ENCODE peak calls at places on chromosomes 4 and X, in six cellular contexts. X, T, V, Q, D and N are unnamed samples.

GRCh38 chrX:68018248-68019203 is 414.8 kb downstream of the OPHN1 start:
- DNase-seq in Q (no peak), D (peak; percentile 32), X (no peak), V (peak; percentile 26), T (peak; percentile 23), N (peak; percentile 7)

GRCh38 chrX:1468250-1468772 is 15.6 kb upstream of the ASMTL start:
- DNase-seq in D (no peak), V (peak; percentile 80), T (no peak), Q (no peak), X (peak; percentile 71), N (peak; percentile 59)

GRCh38 chr4:106985830-106986229 is 50.3 kb downstream of the DKK2 start:
- DNase-seq in Q (no peak), X (no peak), V (no peak), D (no peak), T (no peak), N (no peak)

GRCh38 chrX:22577181-22577580 is 304.5 kb downstream of the CBLL2 start:
- DNase-seq in D (peak; percentile 74), V (peak; percentile 74), T (no peak), X (peak; percentile 57), Q (peak; percentile 4), N (peak; percentile 56)

GRCh38 chr4:54879576-54879975 is 221.8 kb downstream of the KIT start:
- DNase-seq in T (no peak), D (peak; percentile 87), V (peak; percentile 18), X (no peak), Q (peak; percentile 26), N (peak; percentile 25)

GRCh38 chr4:165844151-165844550 is 28.9 kb upstream of the TLL1 start:
- DNase-seq in X (no peak), V (no peak), Q (no peak), T (no peak), D (no peak), N (no peak)

GRCh38 chr4:23388699-23389395 is 501.0 kb downstream of the PPARGC1A start:
- DNase-seq in X (no peak), D (no peak), V (no peak), T (no peak), Q (no peak), N (no peak)

GRCh38 chrX:44343412-44343942 is at the start of gene EFHC2:
- DNase-seq in T (peak; percentile 64), X (no peak), V (no peak), D (no peak), Q (peak; percentile 51), N (peak; percentile 6)

GRCh38 chr4:42560465-42560864 is 96.4 kb downstream of the ATP8A1 start:
- DNase-seq in V (no peak), D (no peak), T (no peak), X (no peak), Q (no peak), N (no peak)

GRCh38 chr4:102640669-102641068 is 120.1 kb downstream of the MANBA start:
- DNase-seq in Q (no peak), V (peak; percentile 43), T (no peak), D (peak; percentile 72), X (peak; percentile 37), N (peak; percentile 33)

GRCh38 chr4:36351082-36351666 is 69.8 kb downstream of the DTHD1 start:
- DNase-seq in X (peak; percentile 50), D (peak; percentile 10), Q (peak; percentile 74), V (peak; percentile 34), T (peak; percentile 52), N (peak; percentile 40)

GRCh38 chr4:173024203-173024602 is 144.4 kb upstream of the GALNT7 start:
- DNase-seq in X (peak; percentile 55), Q (no peak), V (no peak), T (no peak), D (peak; percentile 6), N (no peak)

GRCh38 chr4:84956014-84956413 is 10.5 kb downstream of the WDFY3 start:
- DNase-seq in V (peak; percentile 26), T (no peak), X (no peak), Q (no peak), D (no peak), N (no peak)
- H2AFZ ChIP-seq in V (no peak overlapping the region), T (no peak overlapping the region), X (no peak overlapping the region), Q (no peak overlapping the region), D (no peak overlapping the region), N (no peak overlapping the region)

DNA sequence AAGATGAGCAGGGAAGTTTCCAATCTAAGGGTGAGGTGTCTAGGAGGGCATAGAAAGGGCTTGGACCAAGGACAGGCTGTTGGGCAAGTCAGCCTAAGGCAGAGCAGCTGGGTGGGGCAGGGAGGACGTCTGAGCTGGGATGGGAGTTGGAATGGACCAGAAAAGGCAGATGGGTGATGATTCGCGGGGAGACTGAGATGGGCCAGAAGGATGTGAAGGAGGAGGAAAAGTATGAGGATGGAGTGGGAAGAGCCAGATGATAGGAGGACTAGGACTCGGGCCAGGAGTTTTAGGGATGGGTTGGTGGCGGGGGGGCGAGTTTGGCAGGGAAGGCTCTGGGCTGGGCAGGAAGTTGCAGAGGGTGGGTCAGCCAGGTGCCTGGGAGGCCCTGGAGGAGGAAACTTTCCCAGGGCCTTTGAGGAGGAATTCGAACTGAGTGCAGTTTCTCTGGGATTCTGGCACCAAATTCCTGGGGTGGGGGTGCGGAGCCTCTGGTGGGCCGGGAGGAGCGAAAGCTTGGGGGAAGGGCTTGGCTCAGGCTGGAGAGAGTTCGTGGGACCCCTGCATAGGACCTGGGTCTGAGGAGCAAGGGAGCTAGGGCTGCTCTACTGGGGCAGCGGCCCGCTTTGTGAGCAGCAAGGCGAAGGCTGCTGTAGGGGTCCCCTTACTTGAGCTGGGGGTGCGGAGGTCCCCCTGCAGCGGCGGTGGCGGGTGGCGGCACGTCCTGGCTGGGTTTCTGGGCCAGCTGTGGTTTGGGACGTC is 8.7 kb upstream of the TIMP1 start:
- DNase-seq in D (peak; percentile 73), Q (peak; percentile 61), X (no peak), T (no peak), V (peak; percentile 25), N (peak; percentile 61)
- H3K4me2 ChIP-seq in D (no peak overlapping the region), Q (peak overlapping the region; percentile 81), X (no peak overlapping the region), T (no peak overlapping the region), V (peak overlapping the region; percentile 71), N (peak overlapping the region; percentile 35)

GRCh38 chr4:147789596-147789995 is 57.7 kb downstream of the ARHGAP10 start:
- DNase-seq in T (no peak), Q (no peak), V (no peak), X (no peak), D (peak; percentile 23), N (no peak)
- H3K4me1 ChIP-seq in T (no peaks in the 10 kb centered on the region), Q (peaks cover 31% of the 10 kb centered on the region), V (peaks cover 25% of the 10 kb centered on the region), X (peaks cover 97% of the 10 kb centered on the region), D (peaks cover 23% of the 10 kb centered on the region), N (peaks cover 16% of the 10 kb centered on the region)

DNA sequence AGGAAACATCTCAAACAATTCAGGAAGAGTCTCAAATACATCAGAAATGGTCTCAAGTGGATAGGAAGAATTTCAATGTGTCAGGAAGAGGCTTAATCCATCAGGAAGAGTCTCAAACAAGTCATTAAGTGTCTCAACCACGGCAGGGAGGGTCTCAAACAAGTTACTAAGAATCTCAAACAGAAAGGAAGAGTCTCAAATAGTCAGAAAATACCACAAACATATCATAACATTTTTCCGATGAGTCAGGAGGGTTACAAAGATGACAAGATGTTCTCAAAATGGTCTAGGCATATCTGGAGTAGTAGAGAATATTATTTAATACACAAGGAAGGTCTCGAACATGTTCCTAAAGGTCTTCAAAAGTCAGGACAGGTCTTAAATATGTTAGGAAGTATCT is 109.3 kb upstream of the USP9X start:
- DNase-seq in Q (no peak), V (no peak), X (no peak), D (no peak), T (no peak), N (no peak)
- H2AFZ ChIP-seq in Q (no peak overlapping the region), V (no peak overlapping the region), X (no peak overlapping the region), D (no peak overlapping the region), T (peak overlapping the region; percentile 68), N (no peak overlapping the region)

DNA sequence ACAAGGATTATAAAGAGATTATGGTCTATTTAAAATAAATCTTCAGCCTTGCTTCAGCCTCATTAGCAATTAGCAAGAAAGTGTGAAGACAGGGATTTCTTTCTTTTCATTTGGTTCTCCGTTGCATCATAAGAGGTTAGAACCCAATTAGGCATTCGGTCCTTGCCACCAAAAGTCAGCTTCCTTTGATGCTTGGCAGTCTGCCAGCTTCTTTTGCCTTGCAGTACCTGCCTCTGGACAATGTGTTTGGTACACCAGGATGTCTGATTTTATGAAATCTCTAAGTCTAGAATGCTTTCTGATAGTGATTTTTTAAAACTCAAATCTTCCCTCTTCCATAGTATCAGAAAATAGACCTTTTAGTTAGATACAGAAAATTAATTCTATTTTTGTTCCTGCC is 12.5 kb downstream of the SMIM20 start:
- DNase-seq in T (peak; percentile 12), D (no peak), X (no peak), Q (no peak), V (no peak), N (no peak)
- H3K4me2 ChIP-seq in T (no peak overlapping the region), D (no peak overlapping the region), X (no peak overlapping the region), Q (no peak overlapping the region), V (no peak overlapping the region), N (no peak overlapping the region)

GRCh38 chr4:184870718-184871117 is 45.0 kb upstream of the ACSL1 start:
- DNase-seq in V (no peak), Q (no peak), X (no peak), D (no peak), T (no peak), N (no peak)
- H3K4me1 ChIP-seq in V (no peaks in the 10 kb centered on the region), Q (no peaks in the 10 kb centered on the region), X (no peaks in the 10 kb centered on the region), D (no peaks in the 10 kb centered on the region), T (no peaks in the 10 kb centered on the region), N (no peaks in the 10 kb centered on the region)